ENCODE peak calls at places on chromosomes 11 and 22, in four cellular contexts. H is activated CD4-positive, alpha-beta T cell treated with anti-CD3 and anti-CD28 coated beads for 48 hours; Q is stimulated activated CD8-positive, alpha-beta memory T cell treated with anti-CD3 and anti-CD28 coated beads, Interleukin-2, amount 100 ng/mL, for 48 hours; V is stimulated activated CD4-positive, alpha-beta T cell treated with anti-CD3 and anti-CD28 coated beads, Interleukin-1b, Interleukin-23, amount 100 ng/mL, for 24 hours. W is an unnamed sample.

GRCh38 chr11:118088531-118088930 is 1.8 kb upstream of the SMIM35 start:
- DNase-seq in H (no peak), Q (no peak), V (no peak), W (no peak)

GRCh38 chr22:32528316-32528715 is 53.7 kb downstream of the FBXO7 start:
- DNase-seq in H (no peak), Q (no peak), V (no peak), W (no peak)

GRCh38 chr11:12768731-12769673 is 94.8 kb downstream of the TEAD1 start:
- DNase-seq in H (peak), Q (no peak), V (no peak), W (no peak)

GRCh38 chr11:112401036-112401769 is 140.5 kb upstream of the PLET1 start:
- DNase-seq in H (no peak), Q (no peak), V (no peak), W (no peak)

GRCh38 chr22:30370681-30371080 is 13.9 kb downstream of the CCDC157 start:
- DNase-seq in H (no peak), Q (no peak), V (no peak), W (no peak)

GRCh38 chr11:1748467-1749019 is 1.9 kb downstream of the IFITM10 start:
- DNase-seq in H (no peak), Q (no peak), V (no peak), W (no peak)

GRCh38 chr11:119907934-119908760 is 179.1 kb upstream of the NECTIN1 start:
- DNase-seq in H (no peak), Q (no peak), V (no peak), W (no peak)

GRCh38 chr11:128964463-128964930 is 21.8 kb upstream of the TP53AIP1 start:
- DNase-seq in H (no peak), Q (no peak), V (no peak), W (no peak)

GRCh38 chr22:42947211-42947990 is 67.5 kb downstream of the PACSIN2 start:
- DNase-seq in H (no peak), Q (no peak), V (no peak), W (no peak)

GRCh38 chr22:29477919-29478318 is 2.1 kb upstream of the NEFH start:
- DNase-seq in H (no peak), Q (no peak), V (no peak), W (no peak)

GRCh38 chr11:102560555-102561011 is 30.0 kb upstream of the MMP7 start:
- DNase-seq in H (no peak), Q (no peak), V (no peak), W (no peak)

GRCh38 chr11:118622376-118623290 is 15.2 kb downstream of the PHLDB1 start:
- DNase-seq in H (no peak), Q (no peak), V (no peak), W (no peak)

GRCh38 chr11:80346660-80347059 is 905.8 kb upstream of the TENM4 start:
- DNase-seq in H (no peak), Q (no peak), V (no peak), W (no peak)